ENCODE peak calls at places on chromosomes 13 and 19, in five cellular contexts. H is K562, P is HepG2, F is H1, G is GM12878. O is an unnamed sample.

GRCh38 chr13:31199527-31199848 is 287 bp upstream of the B3GLCT start:
- DNase-seq in H (no peak), P (no peak), F (no peak), G (no peak), O (no peak)

GRCh38 chr19:3743486-3743885 is 18.0 kb downstream of the APBA3 start:
- DNase-seq in H (peak), P (no peak), F (no peak), G (no peak), O (no peak)

GRCh38 chr13:48155850-48156249 is 60.9 kb upstream of the MED4 start:
- DNase-seq in H (no peak), P (no peak), F (no peak), G (peak), O (peak)

GRCh38 chr19:3222709-3223108 is 1.8 kb upstream of the CELF5 start:
- DNase-seq in H (no peak), P (no peak), F (no peak), G (no peak), O (no peak)

GRCh38 chr13:99144306-99144705 is 56.3 kb upstream of the UBAC2 start:
- DNase-seq in H (no peak), P (no peak), F (no peak), G (no peak), O (no peak)

GRCh38 chr13:36345438-36346221 is 564 bp downstream of the SPART start:
- DNase-seq in H (peak), P (peak), F (peak), G (no peak), O (no peak)

GRCh38 chr19:16378291-16378889 is 53.8 kb downstream of the KLF2 start:
- DNase-seq in H (no peak), P (no peak), F (no peak), G (no peak), O (no peak)

GRCh38 chr19:32316034-32316433 is 29.4 kb upstream of the ZNF507 start:
- DNase-seq in H (no peak), P (no peak), F (no peak), G (no peak), O (no peak)

GRCh38 chr13:78168981-78169380 is 250.3 kb upstream of the EDNRB start:
- DNase-seq in H (no peak), P (no peak), F (no peak), G (no peak), O (no peak)

GRCh38 chr19:47226426-47227346 is 4.3 kb downstream of the BBC3 start:
- DNase-seq in H (peak), P (peak), F (peak), G (peak), O (peak)
- TF ChIP-seq ZNF274 in H (peak), P (no peak), F (no peak), G (no peak), O (no peak)

DNA sequence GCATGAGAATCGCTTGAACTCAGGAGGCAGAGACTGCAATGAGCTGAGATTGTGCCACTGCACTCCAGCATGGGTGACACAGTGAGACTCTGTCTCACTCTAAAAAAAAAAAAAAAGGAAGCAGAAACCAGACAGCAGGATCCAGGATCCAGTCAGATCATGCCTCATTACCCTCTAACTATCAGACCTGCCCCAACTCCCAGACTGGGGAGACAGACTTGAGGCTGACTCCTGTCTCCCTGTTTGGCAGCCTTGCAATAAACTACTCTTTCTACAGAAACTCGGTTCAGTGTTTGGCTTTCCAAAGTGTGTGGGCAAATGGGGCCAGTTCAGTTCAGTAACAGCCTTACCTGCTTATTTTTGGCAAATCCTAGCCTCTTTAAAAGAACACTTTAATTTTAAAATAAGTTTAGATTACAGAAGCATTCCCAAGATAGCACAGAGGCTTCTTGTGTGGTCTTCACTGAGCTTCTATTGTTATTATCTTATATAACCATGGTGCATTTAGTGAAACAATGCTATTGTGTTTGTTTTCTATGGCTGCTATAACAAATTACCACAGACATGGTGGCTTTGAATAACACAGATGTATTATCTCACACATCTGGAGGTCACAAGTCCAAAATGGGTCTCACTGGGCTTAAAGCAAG is 18.5 kb downstream of the RASL11A start:
- DNase-seq in H (no peak), P (no peak), F (no peak), G (no peak), O (no peak)
- H2AFZ ChIP-seq in H (no peak), P (no peak), F (peak), G (no peak), O (no peak)

DNA sequence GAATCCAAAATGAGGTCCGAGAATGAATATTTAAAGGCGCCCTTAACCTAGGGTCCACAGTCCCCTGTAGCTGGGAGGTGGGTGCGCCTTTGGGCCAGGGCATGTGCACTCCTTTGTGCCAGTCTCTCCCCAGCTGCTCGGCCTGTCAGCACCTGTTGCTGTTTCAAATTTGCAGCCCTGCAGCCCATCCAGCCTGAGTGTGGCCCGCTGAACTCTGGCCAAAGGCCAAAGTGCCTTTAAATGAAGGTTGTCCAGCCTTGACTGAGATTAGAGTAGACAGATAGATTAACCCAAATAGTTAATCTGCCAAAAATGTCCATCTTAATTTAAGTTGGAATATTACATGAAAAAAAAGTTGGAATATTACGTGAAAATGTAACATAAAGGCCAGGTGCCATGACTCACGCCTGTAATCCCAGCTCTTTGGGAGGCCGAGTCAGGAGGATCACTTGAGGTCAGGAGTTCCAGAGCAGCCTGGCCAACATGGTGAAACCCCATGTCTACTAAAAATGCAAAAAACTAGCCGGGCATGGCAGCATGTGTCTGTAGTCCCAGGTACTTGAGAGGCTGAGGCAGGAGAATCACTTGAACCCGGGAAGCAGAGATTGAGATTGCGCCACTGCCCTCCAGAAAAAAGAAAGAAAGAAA is 25.3 kb downstream of the TPT1 start:
- DNase-seq in H (no peak), P (no peak), F (no peak), G (no peak), O (no peak)
- TF ChIP-seq ZNF274 in H (no peak), P (no peak), F (no peak), G (no peak), O (no peak)

GRCh38 chr13:24500977-24501376 is 11.6 kb downstream of the PARP4 start:
- DNase-seq in H (peak), P (no peak), F (no peak), G (no peak), O (no peak)

GRCh38 chr13:24505256-24505655 is 7.3 kb downstream of the PARP4 start:
- DNase-seq in H (peak), P (no peak), F (no peak), G (no peak), O (no peak)

GRCh38 chr13:24503376-24503690 is 9.2 kb downstream of the PARP4 start:
- DNase-seq in H (no peak), P (no peak), F (no peak), G (no peak), O (no peak)

GRCh38 chr13:24505756-24506155 is 6.8 kb downstream of the PARP4 start:
- DNase-seq in H (no peak), P (no peak), F (no peak), G (no peak), O (no peak)

DNA sequence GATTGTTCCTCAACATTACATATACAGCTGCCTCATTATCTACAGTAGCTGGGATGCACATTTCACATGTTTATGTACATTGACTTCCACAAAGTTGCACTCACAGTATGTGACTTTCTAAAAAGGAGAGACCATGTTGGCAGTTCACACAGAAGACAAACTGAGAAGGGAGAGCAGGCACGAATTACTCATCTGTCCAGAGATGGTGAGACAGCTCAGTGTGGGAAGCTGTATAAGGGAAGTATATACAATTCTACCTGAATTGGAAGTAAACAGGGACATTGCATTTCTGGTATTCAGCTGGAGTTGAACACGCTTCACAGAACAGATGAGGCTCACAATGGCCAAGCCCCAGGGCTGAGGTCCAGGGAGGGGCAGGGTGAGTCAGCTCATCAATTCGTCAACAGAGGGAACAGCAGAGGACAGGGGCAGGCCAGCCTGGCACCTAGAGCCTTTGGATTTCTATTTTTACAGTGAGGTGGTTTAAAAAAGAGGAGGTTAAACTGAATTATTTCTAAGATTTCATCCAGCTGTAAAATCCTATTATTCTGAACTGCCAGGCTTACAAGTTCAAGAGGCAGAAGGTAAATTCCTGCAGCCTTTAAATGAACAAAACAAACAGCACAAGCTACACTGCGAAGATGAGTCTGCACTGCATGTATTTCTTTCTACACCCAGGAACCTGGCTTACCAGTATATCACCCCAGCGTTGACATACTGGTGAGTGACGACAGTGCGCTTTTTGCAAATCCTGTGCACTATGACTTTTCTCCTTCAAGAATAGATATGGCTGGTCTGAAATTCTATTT is 9.8 kb downstream of the PARP4 start:
- DNase-seq in H (no peak), P (peak), F (no peak), G (no peak), O (peak)
- H2AFZ ChIP-seq in H (no peak), P (no peak), F (no peak), G (no peak), O (no peak)

GRCh38 chr13:112903071-112903577 is 65.9 kb upstream of the MCF2L start:
- DNase-seq in H (no peak), P (no peak), F (no peak), G (no peak), O (no peak)
- TF ChIP-seq ZNF274 in H (no peak), P (no peak), F (no peak), G (no peak), O (no peak)

GRCh38 chr19:14136509-14137281 is at the start of gene ASF1B:
- DNase-seq in H (peak), P (peak), F (peak), G (peak), O (peak)

GRCh38 chr19:14138576-14139265 is 2.3 kb upstream of the ASF1B start:
- DNase-seq in H (no peak), P (no peak), F (no peak), G (no peak), O (no peak)

GRCh38 chr19:14139944-14140343 is 3.6 kb upstream of the ASF1B start:
- DNase-seq in H (no peak), P (no peak), F (no peak), G (no peak), O (no peak)

GRCh38 chr19:14135985-14136508 is 342 bp downstream of the ASF1B start:
- DNase-seq in H (no peak), P (no peak), F (no peak), G (no peak), O (no peak)

GRCh38 chr19:14135355-14135754 is 1.0 kb downstream of the ASF1B start:
- DNase-seq in H (no peak), P (no peak), F (no peak), G (no peak), O (no peak)
- H2AFZ ChIP-seq in H (no peak), P (no peak), F (no peak), G (no peak), O (no peak)

DNA sequence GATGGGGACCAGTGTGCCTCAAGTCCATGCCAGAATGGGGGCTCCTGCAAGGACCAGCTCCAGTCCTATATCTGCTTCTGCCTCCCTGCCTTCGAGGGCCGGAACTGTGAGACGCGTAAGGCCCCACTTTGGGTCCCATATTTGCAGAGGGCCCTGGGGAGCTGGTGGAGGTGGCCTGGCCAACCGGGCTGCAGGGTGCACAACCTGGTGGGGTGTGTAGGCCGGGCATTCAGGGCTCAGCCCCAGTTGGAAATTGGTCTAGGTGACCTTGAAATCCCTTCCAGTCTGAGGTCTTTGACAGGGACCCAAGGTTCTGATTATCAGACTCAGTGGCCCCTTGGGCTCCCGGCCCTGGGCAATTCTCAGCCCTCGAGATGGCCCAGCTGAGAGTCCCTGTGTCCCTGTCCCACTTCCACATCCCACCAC is 8.3 kb downstream of the F7 start:
- DNase-seq in H (no peak), P (no peak), F (peak), G (no peak), O (no peak)
- TF ChIP-seq ZNF274 in H (no peak), P (no peak), F (no peak), G (no peak), O (no peak)